ENCODE peak calls at places on chromosomes 1 and 21, in five cellular contexts. One of them, this sample, is unnamed.

GRCh38 chr1:94986783-94987182 is 59.9 kb upstream of the CNN3 start:
- DNase-seq in activated T-cell treated with anti-CD3 and anti-CD28 coated beads for 48 hours: no peak
- DNase-seq in heart left ventricle: no peak
- DNase-seq in T-helper 2 cell: no peak
- DNase-seq in pancreas: no peak
- DNase-seq in this sample: no peak

GRCh38 chr1:54394104-54394503 is 12.1 kb downstream of the SSBP3 start:
- DNase-seq in activated T-cell treated with anti-CD3 and anti-CD28 coated beads for 48 hours: no peak
- DNase-seq in heart left ventricle: no peak
- DNase-seq in T-helper 2 cell: no peak
- DNase-seq in pancreas: no peak
- DNase-seq in this sample: no peak

GRCh38 chr1:244011796-244012195 is 39.3 kb upstream of the ZBTB18 start:
- DNase-seq in activated T-cell treated with anti-CD3 and anti-CD28 coated beads for 48 hours: no peak
- DNase-seq in heart left ventricle: no peak
- DNase-seq in T-helper 2 cell: no peak
- DNase-seq in pancreas: no peak
- DNase-seq in this sample: no peak

GRCh38 chr1:111201275-111202090 is 1.0 kb upstream of the DENND2D start:
- DNase-seq in activated T-cell treated with anti-CD3 and anti-CD28 coated beads for 48 hours: no peak
- DNase-seq in heart left ventricle: no peak
- DNase-seq in T-helper 2 cell: no peak
- DNase-seq in pancreas: no peak
- DNase-seq in this sample: no peak

GRCh38 chr1:109060707-109061106 is 15.1 kb downstream of the TAF13 start:
- DNase-seq in activated T-cell treated with anti-CD3 and anti-CD28 coated beads for 48 hours: no peak
- DNase-seq in heart left ventricle: no peak
- DNase-seq in T-helper 2 cell: no peak
- DNase-seq in pancreas: no peak
- DNase-seq in this sample: no peak

GRCh38 chr1:43044572-43045361 is 86.1 kb upstream of the SLC2A1 start:
- DNase-seq in activated T-cell treated with anti-CD3 and anti-CD28 coated beads for 48 hours: no peak
- DNase-seq in heart left ventricle: no peak
- DNase-seq in T-helper 2 cell: no peak
- DNase-seq in pancreas: no peak
- DNase-seq in this sample: no peak

GRCh38 chr21:33030633-33031032 is 4.9 kb downstream of the OLIG2 start:
- DNase-seq in activated T-cell treated with anti-CD3 and anti-CD28 coated beads for 48 hours: no peak
- DNase-seq in heart left ventricle: no peak
- DNase-seq in T-helper 2 cell: no peak
- DNase-seq in pancreas: no peak
- DNase-seq in this sample: no peak

GRCh38 chr1:242743983-242744780 is 219.7 kb upstream of the PLD5 start:
- DNase-seq in activated T-cell treated with anti-CD3 and anti-CD28 coated beads for 48 hours: no peak
- DNase-seq in heart left ventricle: no peak
- DNase-seq in T-helper 2 cell: no peak
- DNase-seq in pancreas: no peak
- DNase-seq in this sample: no peak

GRCh38 chr1:220875233-220875632 is 4.0 kb upstream of the HLX start:
- DNase-seq in activated T-cell treated with anti-CD3 and anti-CD28 coated beads for 48 hours: no peak
- DNase-seq in heart left ventricle: no peak
- DNase-seq in T-helper 2 cell: no peak
- DNase-seq in pancreas: no peak
- DNase-seq in this sample: no peak

GRCh38 chr1:175268720-175269119 is 76.1 kb upstream of the KIAA0040 start:
- DNase-seq in activated T-cell treated with anti-CD3 and anti-CD28 coated beads for 48 hours: no peak
- DNase-seq in heart left ventricle: no peak
- DNase-seq in T-helper 2 cell: no peak
- DNase-seq in pancreas: no peak
- DNase-seq in this sample: no peak

GRCh38 chr1:48462716-48463285 is 9.2 kb downstream of the SPATA6 start:
- DNase-seq in activated T-cell treated with anti-CD3 and anti-CD28 coated beads for 48 hours: no peak
- DNase-seq in heart left ventricle: no peak
- DNase-seq in T-helper 2 cell: no peak
- DNase-seq in pancreas: no peak
- DNase-seq in this sample: no peak

GRCh38 chr1:183310753-183311465 is 107.3 kb downstream of the NMNAT2 start:
- DNase-seq in activated T-cell treated with anti-CD3 and anti-CD28 coated beads for 48 hours: peak
- DNase-seq in heart left ventricle: no peak
- DNase-seq in T-helper 2 cell: no peak
- DNase-seq in pancreas: peak
- DNase-seq in this sample: no peak

GRCh38 chr21:33384851-33385331 is 18.3 kb upstream of the IFNGR2 start:
- DNase-seq in activated T-cell treated with anti-CD3 and anti-CD28 coated beads for 48 hours: no peak
- DNase-seq in heart left ventricle: no peak
- DNase-seq in T-helper 2 cell: no peak
- DNase-seq in pancreas: no peak
- DNase-seq in this sample: no peak

GRCh38 chr1:58823481-58824010 is 39.7 kb upstream of the JUN start:
- DNase-seq in activated T-cell treated with anti-CD3 and anti-CD28 coated beads for 48 hours: no peak
- DNase-seq in heart left ventricle: no peak
- DNase-seq in T-helper 2 cell: no peak
- DNase-seq in pancreas: no peak
- DNase-seq in this sample: peak

GRCh38 chr1:205928256-205928655 is 15.0 kb downstream of the SLC26A9 start:
- DNase-seq in activated T-cell treated with anti-CD3 and anti-CD28 coated beads for 48 hours: no peak
- DNase-seq in heart left ventricle: no peak
- DNase-seq in T-helper 2 cell: no peak
- DNase-seq in pancreas: no peak
- DNase-seq in this sample: no peak